ENCODE peak calls at places on chromosomes 1 and 21, in nine cellular contexts. K is stomach; F is germinal center; V is NCI-H460; Y is right cardiac atrium; L is dermis microvascular lymphatic vessel endothelial cell; G is natural killer cell; Z is activated CD4-positive, alpha-beta T cell treated with anti-CD3 and anti-CD28 coated beads for 36 hours; X is GM12865. N is an unnamed sample.

GRCh38 chr1:1756661-1757421 is 21.4 kb downstream of the NADK start:
- DNase-seq in K (no peak), F (no peak), V (no peak), Y (peak), L (no peak), G (no peak), Z (no peak), X (no peak), N (no peak)

GRCh38 chr1:220164116-220164515 is 70.2 kb downstream of the IARS2 start:
- DNase-seq in K (no peak), F (no peak), V (no peak), Y (no peak), L (no peak), G (no peak), Z (no peak), X (no peak), N (no peak)

GRCh38 chr1:231046730-231047395 is 6.8 kb upstream of the FAM89A start:
- DNase-seq in K (no peak), F (no peak), V (no peak), Y (no peak), L (no peak), G (no peak), Z (no peak), X (no peak), N (no peak)

GRCh38 chr1:147479864-147480564 is 61.3 kb upstream of the BCL9 start:
- DNase-seq in K (no peak), F (no peak), V (no peak), Y (no peak), L (no peak), G (no peak), Z (no peak), X (no peak), N (no peak)

GRCh38 chr1:47438321-47439150 is 692 bp downstream of the FOXD2 start:
- DNase-seq in K (no peak), F (no peak), V (no peak), Y (peak), L (no peak), G (peak), Z (peak), X (peak), N (peak)

GRCh38 chr21:16554522-16554921 is 824.7 kb downstream of the USP25 start:
- DNase-seq in K (no peak), F (no peak), V (no peak), Y (peak), L (peak), G (no peak), Z (no peak), X (no peak), N (peak)

GRCh38 chr1:110756506-110756905 is 81.8 kb upstream of the KCNA3 start:
- DNase-seq in K (no peak), F (no peak), V (no peak), Y (peak), L (no peak), G (no peak), Z (no peak), X (no peak), N (peak)

GRCh38 chr1:10677508-10678364 is 118.7 kb downstream of the CASZ1 start:
- DNase-seq in K (peak), F (no peak), V (no peak), Y (no peak), L (no peak), G (no peak), Z (no peak), X (no peak), N (no peak)

GRCh38 chr1:94321662-94322061 is 84.3 kb upstream of the ARHGAP29 start:
- DNase-seq in K (no peak), F (no peak), V (no peak), Y (no peak), L (no peak), G (no peak), Z (no peak), X (no peak), N (no peak)

GRCh38 chr1:116824631-116825399 is 70.6 kb downstream of the CD2 start:
- DNase-seq in K (no peak), F (no peak), V (no peak), Y (no peak), L (no peak), G (no peak), Z (no peak), X (no peak), N (no peak)

GRCh38 chr1:232149302-232150201 is 480.4 kb downstream of the SIPA1L2 start:
- DNase-seq in K (no peak), F (no peak), V (peak), Y (no peak), L (no peak), G (no peak), Z (no peak), X (no peak), N (no peak)

GRCh38 chr1:3632298-3632697 is 7.5 kb downstream of the TPRG1L start:
- DNase-seq in K (no peak), F (no peak), V (no peak), Y (no peak), L (no peak), G (no peak), Z (no peak), X (no peak), N (no peak)

N was measured in left ventricle myocardium inferior.